ENCODE peak calls at places on chromosomes 12 and 14, in six cellular contexts. W is prostate gland, L is stomach, V is ovary, Q is lower leg skin, K is tibial nerve. P is an unnamed sample.

GRCh38 chr14:74348735-74349463 is 628 bp downstream of the VRTN start:
- DNase-seq in Q (no peak), V (no peak), W (no peak), K (no peak), L (no peak), P (no peak)

GRCh38 chr14:23006544-23007419 is 3.2 kb downstream of the C14orf93 start:
- DNase-seq in W (peak), L (peak), V (peak), Q (peak), K (peak), P (peak)

GRCh38 chr12:30828686-30829085 is 73.9 kb upstream of the CAPRIN2 start:
- DNase-seq in L (no peak), K (no peak), Q (no peak), W (no peak), V (no peak), P (no peak)

GRCh38 chr14:99909500-99910064 is 116.4 kb downstream of the EML1 start:
- DNase-seq in W (no peak), L (no peak), V (no peak), K (no peak), Q (no peak), P (peak)

GRCh38 chr12:22029491-22029890 is 16.5 kb upstream of the CMAS start:
- DNase-seq in K (no peak), V (no peak), W (no peak), Q (no peak), L (no peak), P (no peak)

GRCh38 chr12:70732287-70732686 is 95.1 kb upstream of the PTPRB start:
- DNase-seq in Q (no peak), K (no peak), L (no peak), W (no peak), V (no peak), P (no peak)

GRCh38 chr12:57370084-57370483 is 60.8 kb downstream of the R3HDM2 start:
- DNase-seq in W (no peak), K (no peak), V (no peak), Q (no peak), L (no peak), P (no peak)

GRCh38 chr12:28035483-28035882 is 63.0 kb upstream of the PTHLH start:
- DNase-seq in V (no peak), Q (no peak), L (no peak), W (no peak), K (no peak), P (no peak)

GRCh38 chr12:102427542-102427923 is 52.8 kb downstream of the IGF1 start:
- DNase-seq in Q (no peak), K (no peak), V (peak), W (no peak), L (no peak), P (no peak)

GRCh38 chr12:46609671-46610070 is 216.1 kb downstream of the SLC38A4 start:
- DNase-seq in K (no peak), V (no peak), Q (no peak), L (no peak), W (no peak), P (no peak)

GRCh38 chr12:104681012-104681690 is 224.4 kb downstream of the CHST11 start:
- DNase-seq in V (no peak), K (no peak), Q (no peak), L (no peak), W (no peak), P (no peak)

GRCh38 chr14:68756071-68756481 is 36.8 kb downstream of the ZFP36L1 start:
- DNase-seq in K (no peak), V (no peak), L (no peak), W (no peak), Q (no peak), P (no peak)

GRCh38 chr12:48510111-48510510 is 15.3 kb upstream of the OR8S1 start:
- DNase-seq in Q (no peak), W (no peak), V (no peak), K (no peak), L (no peak), P (no peak)

GRCh38 chr12:101172316-101172715 is 37.7 kb downstream of the SLC5A8 start:
- DNase-seq in W (no peak), V (no peak), L (no peak), K (no peak), Q (no peak), P (no peak)

GRCh38 chr12:46675736-46676135 is 150.1 kb downstream of the SLC38A4 start:
- DNase-seq in Q (no peak), L (no peak), K (no peak), W (no peak), V (peak), P (no peak)

GRCh38 chr14:69260979-69261605 is 1.1 kb downstream of the GALNT16 start:
- DNase-seq in Q (no peak), L (peak), K (no peak), W (peak), V (no peak), P (no peak)

GRCh38 chr14:42140001-42140400 is 533.3 kb downstream of the LRFN5 start:
- DNase-seq in Q (no peak), W (no peak), K (no peak), L (no peak), V (no peak), P (peak)

GRCh38 chr14:97120204-97121120 is 323.3 kb downstream of the VRK1 start:
- DNase-seq in L (no peak), K (no peak), V (no peak), Q (no peak), W (no peak), P (no peak)

GRCh38 chr12:57452181-57452936 is 2.7 kb upstream of the INHBE start:
- DNase-seq in L (no peak), K (no peak), V (no peak), Q (no peak), W (no peak), P (no peak)

GRCh38 chr14:75770635-75771034 is 109.6 kb downstream of the TTLL5 start:
- DNase-seq in Q (no peak), V (no peak), L (no peak), W (no peak), K (no peak), P (no peak)

GRCh38 chr12:50203691-50204090 is 36.5 kb upstream of the CERS5 start:
- DNase-seq in Q (no peak), L (no peak), K (no peak), W (no peak), V (no peak), P (no peak)

GRCh38 chr12:50205648-50206047 is 38.5 kb upstream of the CERS5 start:
- DNase-seq in K (no peak), V (no peak), W (no peak), L (no peak), Q (no peak), P (no peak)

GRCh38 chr12:50212071-50212467 is 44.9 kb upstream of the CERS5 start:
- DNase-seq in K (no peak), W (no peak), V (no peak), L (no peak), Q (no peak), P (no peak)

GRCh38 chr12:50211392-50212070 is 44.4 kb upstream of the CERS5 start:
- DNase-seq in W (no peak), L (no peak), V (no peak), K (no peak), Q (no peak), P (no peak)

GRCh38 chr12:50207424-50207823 is 40.3 kb upstream of the CERS5 start:
- DNase-seq in K (no peak), L (no peak), Q (no peak), V (no peak), W (no peak), P (no peak)
- TF ChIP-seq POLR2A in K (no peak), L (no peak), Q (no peak), V (no peak), W (no peak), P (no peak)

GRCh38 chr14:65411656-65412188 is 808 bp upstream of the FUT8 start:
- DNase-seq in V (peak), L (peak), K (peak), Q (peak), W (peak), P (peak)
- TF ChIP-seq POLR2A in V (peak), L (peak), K (peak), Q (no peak), W (peak), P (peak)

DNA sequence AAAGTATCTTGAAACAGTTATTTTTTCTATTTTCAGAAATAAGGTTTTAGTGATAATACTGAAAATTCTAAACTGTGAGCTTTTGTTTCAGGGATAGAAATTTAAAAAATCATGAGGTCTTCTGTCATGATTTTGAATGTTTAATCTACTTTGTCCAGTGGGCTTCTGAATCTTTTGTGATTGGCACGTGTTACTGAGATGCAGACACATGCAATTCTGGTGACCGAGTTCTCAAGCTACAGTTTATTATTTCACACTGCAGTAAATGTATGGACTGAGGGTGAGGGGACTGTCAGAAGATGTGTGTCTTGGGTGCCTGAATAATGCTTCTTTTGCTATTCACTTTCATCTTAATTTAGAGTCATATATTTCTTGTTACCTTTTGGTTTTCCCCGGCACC is 778.7 kb downstream of the DIO2 start:
- DNase-seq in Q (no peak), W (no peak), V (no peak), L (no peak), K (no peak), P (no peak)
- TF ChIP-seq POLR2A in Q (no peak), W (no peak), V (no peak), L (no peak), K (no peak), P (no peak)

GRCh38 chr14:24368562-24369252 is 723 bp downstream of the NFATC4 start:
- DNase-seq in W (no peak), K (peak), V (peak), L (no peak), Q (no peak), P (no peak)
- TF ChIP-seq POLR2A in W (peak), K (no peak), V (peak), L (no peak), Q (no peak), P (no peak)

GRCh38 chr12:53061404-53062010 is 11.6 kb downstream of the TNS2 start:
- DNase-seq in V (peak), L (peak), W (peak), Q (peak), K (no peak), P (no peak)

GRCh38 chr12:53064613-53065415 is 14.4 kb downstream of the SPRYD3 start:
- DNase-seq in V (no peak), L (no peak), W (no peak), Q (peak), K (no peak), P (no peak)

GRCh38 chr12:53063708-53064612 is 14.1 kb downstream of the TNS2 start:
- DNase-seq in W (no peak), V (peak), K (peak), L (no peak), Q (peak), P (no peak)

GRCh38 chr12:53062011-53062961 is 12.4 kb downstream of the TNS2 start:
- DNase-seq in Q (peak), L (no peak), W (no peak), V (no peak), K (no peak), P (no peak)

GRCh38 chr12:53062977-53063707 is 13.3 kb downstream of the TNS2 start:
- DNase-seq in L (no peak), Q (peak), K (no peak), W (no peak), V (no peak), P (no peak)
- TF ChIP-seq POLR2A in L (no peak), Q (no peak), K (no peak), W (no peak), V (no peak), P (no peak)

GRCh38 chr12:109112720-109113465 is 3.5 kb upstream of the ACACB start:
- DNase-seq in Q (no peak), W (no peak), V (no peak), L (no peak), K (no peak), P (no peak)
- TF ChIP-seq POLR2A in Q (no peak), W (no peak), V (no peak), L (no peak), K (no peak), P (no peak)

GRCh38 chr12:13124661-13125505 is 21.4 kb upstream of the GSG1 start:
- DNase-seq in V (no peak), K (no peak), W (no peak), L (no peak), Q (no peak), P (peak)
- TF ChIP-seq POLR2A in V (no peak), K (no peak), W (no peak), L (no peak), Q (no peak), P (no peak)

DNA sequence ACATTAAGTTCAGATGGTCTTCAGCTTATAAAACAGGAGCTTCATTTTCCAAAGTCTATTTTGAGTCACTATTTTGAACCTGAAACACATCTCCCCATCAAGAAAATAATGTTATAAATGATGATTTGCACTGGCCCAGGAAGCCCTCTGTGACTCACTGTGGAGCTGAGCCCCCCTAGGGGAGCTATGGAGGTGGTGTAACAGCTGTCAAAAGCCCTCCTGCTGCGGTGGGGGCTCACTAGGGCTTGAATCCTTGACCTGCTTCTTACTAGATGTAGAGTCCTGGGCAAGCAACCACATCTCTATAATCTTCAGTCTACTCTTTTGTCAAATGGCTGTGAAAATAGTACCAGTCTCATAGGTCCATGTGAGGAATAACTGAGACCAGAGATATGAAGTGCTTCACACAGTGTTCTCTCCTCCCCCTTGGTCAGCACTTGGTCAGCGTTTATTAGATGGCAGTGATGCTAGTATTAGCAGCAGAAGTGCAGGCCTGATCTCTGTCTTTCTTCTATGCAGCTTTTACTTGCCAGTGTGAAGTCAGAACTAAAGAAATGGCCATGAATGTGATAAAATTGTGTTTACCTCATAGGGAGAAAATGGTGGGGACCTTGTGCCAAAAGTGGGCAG is 83.4 kb downstream of the RTN1 start:
- DNase-seq in V (no peak), L (no peak), W (no peak), Q (no peak), K (no peak), P (no peak)
- TF ChIP-seq POLR2A in V (no peak), L (no peak), W (no peak), Q (no peak), K (no peak), P (no peak)

GRCh38 chr14:64338616-64339316 is 44.6 kb upstream of the ESR2 start:
- DNase-seq in Q (peak), W (peak), K (peak), V (peak), L (peak), P (peak)

GRCh38 chr14:64340560-64341196 is 46.5 kb upstream of the ESR2 start:
- DNase-seq in Q (no peak), W (no peak), V (no peak), L (no peak), K (no peak), P (no peak)

DNA sequence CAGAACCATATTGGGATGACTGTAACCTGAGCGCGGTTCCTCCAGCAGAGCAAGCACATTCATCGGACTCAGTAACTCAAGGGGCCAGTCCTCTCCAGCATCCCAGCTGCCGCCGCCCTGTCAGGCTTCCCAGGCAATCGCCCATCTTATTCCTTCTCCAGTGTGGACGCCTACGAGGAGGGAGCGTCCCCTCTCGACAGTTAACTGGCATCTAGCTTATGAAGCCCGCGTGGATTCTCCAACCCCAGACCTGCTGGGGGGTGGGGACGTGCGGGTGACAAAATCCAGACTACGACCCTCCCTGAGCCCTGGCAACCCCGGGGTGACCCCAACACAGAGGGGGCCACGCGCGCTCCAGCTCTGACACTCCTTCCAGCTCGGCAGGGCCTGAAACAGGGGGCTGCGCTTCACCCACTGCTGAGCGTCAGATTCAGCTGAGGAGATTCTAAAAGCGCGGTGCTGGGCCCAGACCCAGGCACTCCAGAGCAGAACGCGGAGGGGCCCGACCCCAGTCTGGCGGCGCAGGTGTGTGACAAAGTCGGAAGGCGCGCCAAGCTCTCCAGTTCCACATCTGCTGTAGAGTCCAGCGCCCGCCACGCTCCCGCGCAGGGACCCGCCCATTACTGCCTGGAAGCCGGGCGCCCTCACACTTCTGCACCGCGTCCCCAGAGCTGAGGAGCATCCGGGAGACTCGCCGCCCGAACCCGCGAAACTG is 43.9 kb upstream of the ESR2 start:
- DNase-seq in V (no peak), L (peak), K (peak), Q (peak), W (peak), P (peak)
- TF ChIP-seq POLR2A in V (no peak), L (no peak), K (no peak), Q (no peak), W (peak), P (peak)